ENCODE peak calls at places on chromosomes 5 and 9, in five cellular contexts. H, Y, J, R and Q are unnamed samples.

GRCh38 chr5:118679123-118679940 is 309.0 kb downstream of the DTWD2 start:
- DNase-seq in H (no peak), Y (no peak), J (no peak), R (no peak), Q (no peak)

GRCh38 chr9:97468658-97469448 is 32.6 kb upstream of the TMOD1 start:
- DNase-seq in H (no peak), Y (peak; percentile 84), J (peak; percentile 91), R (no peak), Q (peak; percentile 54)

GRCh38 chr9:15081021-15081753 is 171.0 kb upstream of the FREM1 start:
- DNase-seq in H (no peak), Y (no peak), J (no peak), R (no peak), Q (no peak)

GRCh38 chr5:58088941-58089340 is 370.9 kb downstream of the PLK2 start:
- DNase-seq in H (no peak), Y (no peak), J (no peak), R (no peak), Q (no peak)

GRCh38 chr5:23523031-23523430 is 15.6 kb downstream of the PRDM9 start:
- DNase-seq in H (no peak), Y (no peak), J (no peak), R (no peak), Q (no peak)

GRCh38 chr5:127602481-127602880 is 46.4 kb upstream of the CTXN3 start:
- DNase-seq in H (no peak), Y (no peak), J (no peak), R (no peak), Q (no peak)

GRCh38 chr9:98315551-98316060 is 60.2 kb upstream of the TBC1D2 start:
- DNase-seq in H (peak; percentile 59), Y (peak; percentile 81), J (peak; percentile 75), R (peak; percentile 68), Q (peak; percentile 88)

GRCh38 chr5:107813559-107813958 is 142.8 kb upstream of the EFNA5 start:
- DNase-seq in H (no peak), Y (no peak), J (no peak), R (no peak), Q (no peak)

GRCh38 chr5:180138976-180139730 is 67.6 kb upstream of the RNF130 start:
- DNase-seq in H (no peak), Y (peak; percentile 4), J (no peak), R (no peak), Q (no peak)

GRCh38 chr5:14109771-14110170 is 33.4 kb upstream of the TRIO start:
- DNase-seq in H (no peak), Y (no peak), J (no peak), R (no peak), Q (no peak)

GRCh38 chr9:90767523-90768100 is 34.0 kb upstream of the SYK start:
- DNase-seq in H (no peak), Y (no peak), J (no peak), R (no peak), Q (no peak)

GRCh38 chr9:123999668-124000067 is 11.9 kb upstream of the LHX2 start:
- DNase-seq in H (no peak), Y (no peak), J (no peak), R (no peak), Q (no peak)

GRCh38 chr5:156779436-156779835 is 70.7 kb upstream of the PPP1R2B start:
- DNase-seq in H (no peak), Y (no peak), J (no peak), R (no peak), Q (no peak)

GRCh38 chr5:1510631-1511030 is 13.1 kb downstream of the LPCAT1 start:
- DNase-seq in H (no peak), Y (no peak), J (peak; percentile 16), R (no peak), Q (no peak)

GRCh38 chr5:34001231-34001935 is 6.5 kb downstream of the AMACR start:
- DNase-seq in H (no peak), Y (peak; percentile 78), J (no peak), R (no peak), Q (no peak)

GRCh38 chr5:7849531-7850240 is 1.2 kb downstream of the CFAP90 start:
- DNase-seq in H (no peak), Y (no peak), J (no peak), R (no peak), Q (peak; percentile 25)

GRCh38 chr5:81428866-81429265 is 34.9 kb upstream of the ACOT12 start:
- DNase-seq in H (no peak), Y (no peak), J (no peak), R (no peak), Q (no peak)

GRCh38 chr9:124290053-124290581 is 32.4 kb downstream of the NEK6 start:
- DNase-seq in H (no peak), Y (peak; percentile 47), J (no peak), R (no peak), Q (no peak)

GRCh38 chr9:137705906-137706305 is 87.1 kb downstream of the EHMT1 start:
- DNase-seq in H (no peak), Y (no peak), J (no peak), R (no peak), Q (no peak)

GRCh38 chr9:98931990-98932389 is 11.7 kb upstream of the COL15A1 start:
- DNase-seq in H (no peak), Y (no peak), J (no peak), R (no peak), Q (no peak)

GRCh38 chr5:140145818-140146522 is 20.2 kb downstream of the IGIP start:
- DNase-seq in H (no peak), Y (peak; percentile 84), J (peak; percentile 63), R (no peak), Q (no peak)

GRCh38 chr9:61666849-61667371 is 477.1 kb downstream of the SPATA31A7 start:
- DNase-seq in H (no peak), Y (peak; percentile 11), J (no peak), R (no peak), Q (no peak)

GRCh38 chr9:76456202-76456926 is 2.6 kb upstream of the GCNT1 start:
- DNase-seq in H (peak; percentile 2), Y (peak; percentile 86), J (peak; percentile 38), R (peak; percentile 82), Q (no peak)

GRCh38 chr9:134962065-134962997 is 44.6 kb upstream of the FCN1 start:
- DNase-seq in H (no peak), Y (no peak), J (peak; percentile 16), R (no peak), Q (no peak)

GRCh38 chr9:68705636-68706578 is 867 bp downstream of the PIP5K1B start:
- DNase-seq in H (no peak), Y (no peak), J (no peak), R (no peak), Q (no peak)

GRCh38 chr9:91807640-91808246 is 142.3 kb downstream of the ROR2 start:
- DNase-seq in H (no peak), Y (no peak), J (no peak), R (no peak), Q (no peak)

GRCh38 chr9:2087500-2088313 is 72.6 kb downstream of the SMARCA2 start:
- DNase-seq in H (no peak), Y (no peak), J (no peak), R (no peak), Q (peak; percentile 27)

GRCh38 chr5:139181835-139182452 is 16.2 kb downstream of the SIL1 start:
- DNase-seq in H (no peak), Y (no peak), J (no peak), R (peak; percentile 59), Q (no peak)

GRCh38 chr5:855771-856530 is 5.2 kb upstream of the ZDHHC11 start:
- DNase-seq in H (no peak), Y (no peak), J (no peak), R (no peak), Q (no peak)

GRCh38 chr9:116589392-116590354 is 97.4 kb upstream of the TRIM32 start:
- DNase-seq in H (no peak), Y (no peak), J (no peak), R (peak; percentile 37), Q (peak; percentile 89)

DNA sequence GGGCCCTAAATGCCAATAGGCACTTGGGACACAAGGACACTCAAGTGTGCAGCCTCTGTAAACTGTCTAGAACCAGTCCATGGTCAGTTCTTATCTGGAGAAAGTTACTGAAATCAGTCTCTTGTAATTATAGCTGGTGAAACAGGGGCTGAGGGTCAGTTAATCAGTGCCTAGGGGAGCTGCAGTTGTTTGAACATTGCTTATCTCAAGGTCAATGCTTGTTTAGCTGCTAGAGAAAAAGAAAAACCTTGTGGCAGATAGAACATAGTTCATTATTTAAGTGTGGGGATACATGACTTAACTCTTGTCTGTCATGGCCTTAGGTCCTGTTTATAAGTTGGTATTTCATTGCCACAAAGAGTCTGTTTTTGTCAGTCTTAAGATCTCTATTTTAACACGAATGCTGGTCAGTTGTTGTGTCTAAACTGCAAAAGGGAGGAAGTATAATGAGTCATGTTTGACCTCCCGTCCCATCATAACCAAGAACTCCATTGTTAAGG is 108.0 kb downstream of the STARD4 start:
- DNase-seq in H (no peak), Y (no peak), J (no peak), R (no peak), Q (no peak)
- H3K4me3 ChIP-seq in H (no peak overlapping the region), Y (no peak overlapping the region), J (no peak overlapping the region), R (no peak overlapping the region), Q (no peak overlapping the region)

DNA sequence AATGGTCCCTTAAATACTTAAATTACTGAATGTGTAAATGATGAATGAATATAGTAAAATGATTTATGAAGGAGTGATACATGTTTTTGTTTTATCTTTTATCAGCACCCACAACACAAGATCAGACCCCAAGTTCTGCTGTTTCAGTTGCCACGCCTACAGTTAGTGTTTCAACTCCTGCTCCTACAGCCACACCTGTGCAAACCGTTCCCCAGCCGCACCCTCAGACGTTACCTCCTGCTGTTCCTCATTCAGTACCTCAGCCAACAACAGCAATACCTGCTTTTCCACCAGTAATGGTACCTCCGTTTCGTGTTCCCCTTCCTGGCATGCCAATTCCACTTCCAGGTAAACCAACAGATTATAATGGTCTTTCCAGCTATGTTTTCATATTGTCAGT is 16.3 kb downstream of the TCERG1 start:
- DNase-seq in H (no peak), Y (no peak), J (no peak), R (no peak), Q (no peak)
- H3K36me3 ChIP-seq in H (peaks cover 29% of the 10 kb centered on the region), Y (peaks cover 80% of the 10 kb centered on the region), J (peaks cover 36% of the 10 kb centered on the region), R (peaks cover 68% of the 10 kb centered on the region), Q (peaks cover 13% of the 10 kb centered on the region)

GRCh38 chr9:117945286-117945685 is 241.1 kb downstream of the TLR4 start:
- DNase-seq in H (no peak), Y (no peak), J (no peak), R (no peak), Q (no peak)
- H3K4me3 ChIP-seq in H (no peak overlapping the region), Y (no peak overlapping the region), J (no peak overlapping the region), R (no peak overlapping the region), Q (no peak overlapping the region)

GRCh38 chr5:16737620-16738364 is 121.0 kb upstream of the RETREG1 start:
- DNase-seq in H (no peak), Y (no peak), J (no peak), R (no peak), Q (no peak)
- H3K36me3 ChIP-seq in H (no peaks in the 10 kb centered on the region), Y (peaks cover 10% of the 10 kb centered on the region), J (no peaks in the 10 kb centered on the region), R (no peaks in the 10 kb centered on the region), Q (peaks cover 2% of the 10 kb centered on the region)

GRCh38 chr9:110160685-110161084 is 47.3 kb downstream of the C9orf152 start:
- DNase-seq in H (no peak), Y (no peak), J (no peak), R (no peak), Q (no peak)
- H3K4me3 ChIP-seq in H (no peak overlapping the region), Y (no peak overlapping the region), J (no peak overlapping the region), R (no peak overlapping the region), Q (no peak overlapping the region)

GRCh38 chr5:176938472-176938871 is 39.3 kb upstream of the HK3 start:
- DNase-seq in H (no peak), Y (no peak), J (no peak), R (no peak), Q (no peak)
- H3K36me3 ChIP-seq in H (peaks cover 11% of the 10 kb centered on the region), Y (peaks cover 81% of the 10 kb centered on the region), J (peaks cover 34% of the 10 kb centered on the region), R (no peaks in the 10 kb centered on the region), Q (no peaks in the 10 kb centered on the region)

GRCh38 chr5:104171958-104172357 is 609.4 kb upstream of the NUDT12 start:
- DNase-seq in H (no peak), Y (no peak), J (no peak), R (no peak), Q (no peak)
- H3K4me3 ChIP-seq in H (no peak overlapping the region), Y (no peak overlapping the region), J (no peak overlapping the region), R (no peak overlapping the region), Q (no peak overlapping the region)